ENCODE peak calls at places on chromosomes 2 and 18, in five cellular contexts. One of them, this sample, is unnamed.

GRCh38 chr2:9003366-9003615 is 193 bp downstream of the MBOAT2 start:
- DNase-seq in frontal cortex: no peak
- DNase-seq in NCI-H1436: no peak
- DNase-seq in Panc1: no peak
- DNase-seq in naive thymus-derived CD8-positive, alpha-beta T cell: no peak
- DNase-seq in this sample: no peak

GRCh38 chr2:54594048-54594447 is 129.4 kb upstream of the EML6 start:
- DNase-seq in frontal cortex: no peak
- DNase-seq in naive thymus-derived CD8-positive, alpha-beta T cell: no peak
- DNase-seq in Panc1: no peak
- DNase-seq in NCI-H1436: no peak
- DNase-seq in this sample: no peak

GRCh38 chr2:158202151-158202778 is 100.6 kb downstream of the UPP2 start:
- DNase-seq in frontal cortex: no peak
- DNase-seq in NCI-H1436: no peak
- DNase-seq in naive thymus-derived CD8-positive, alpha-beta T cell: no peak
- DNase-seq in Panc1: no peak
- DNase-seq in this sample: no peak

GRCh38 chr2:7272180-7272579 is 355.0 kb downstream of the RNF144A start:
- DNase-seq in Panc1: no peak
- DNase-seq in naive thymus-derived CD8-positive, alpha-beta T cell: no peak
- DNase-seq in frontal cortex: no peak
- DNase-seq in NCI-H1436: no peak
- DNase-seq in this sample: no peak

GRCh38 chr2:199471443-199472057 is 13.8 kb upstream of the SATB2 start:
- DNase-seq in frontal cortex: peak; percentile 54
- DNase-seq in Panc1: no peak
- DNase-seq in naive thymus-derived CD8-positive, alpha-beta T cell: no peak
- DNase-seq in NCI-H1436: peak; percentile 64
- DNase-seq in this sample: peak; percentile 17

GRCh38 chr2:149857344-149857743 is 269.8 kb upstream of the MMADHC start:
- DNase-seq in NCI-H1436: no peak
- DNase-seq in naive thymus-derived CD8-positive, alpha-beta T cell: no peak
- DNase-seq in frontal cortex: no peak
- DNase-seq in Panc1: no peak
- DNase-seq in this sample: no peak

GRCh38 chr2:38771632-38772031 is 6.4 kb upstream of the GEMIN6 start:
- DNase-seq in NCI-H1436: no peak
- DNase-seq in Panc1: no peak
- DNase-seq in frontal cortex: no peak
- DNase-seq in naive thymus-derived CD8-positive, alpha-beta T cell: no peak
- DNase-seq in this sample: no peak

GRCh38 chr2:29212009-29212408 is 96.8 kb downstream of the CLIP4 start:
- DNase-seq in naive thymus-derived CD8-positive, alpha-beta T cell: no peak
- DNase-seq in Panc1: no peak
- DNase-seq in NCI-H1436: no peak
- DNase-seq in frontal cortex: no peak
- DNase-seq in this sample: peak; percentile 45

GRCh38 chr18:31575515-31576246 is 16.0 kb upstream of the TTR start:
- DNase-seq in Panc1: no peak
- DNase-seq in frontal cortex: no peak
- DNase-seq in NCI-H1436: no peak
- DNase-seq in naive thymus-derived CD8-positive, alpha-beta T cell: no peak
- DNase-seq in this sample: no peak